ENCODE peak calls at places on chromosomes 13 and 19, in seven cellular contexts. One of them, this sample, is unnamed.

GRCh38 chr19:28569132-28570114 is 643.5 kb downstream of the UQCRFS1 start:
- DNase-seq in HepG2: no peak
- DNase-seq in A549: no peak
- DNase-seq in HCT116: no peak
- DNase-seq in H1: no peak
- DNase-seq in K562: no peak
- DNase-seq in GM12878: no peak
- DNase-seq in this sample: no peak

GRCh38 chr19:23260956-23261355 is 10.8 kb upstream of the ZNF724 start:
- DNase-seq in HepG2: no peak
- DNase-seq in A549: no peak
- DNase-seq in HCT116: no peak
- DNase-seq in H1: no peak
- DNase-seq in K562: no peak
- DNase-seq in GM12878: no peak
- DNase-seq in this sample: no peak

GRCh38 chr13:100601716-100602115 is 13.1 kb upstream of the GGACT start:
- DNase-seq in HepG2: no peak
- DNase-seq in A549: no peak
- DNase-seq in HCT116: no peak
- DNase-seq in H1: no peak
- DNase-seq in K562: peak
- DNase-seq in GM12878: no peak
- DNase-seq in this sample: no peak

GRCh38 chr19:6536138-6536671 is 5.4 kb downstream of the TNFSF9 start:
- DNase-seq in HepG2: peak
- DNase-seq in A549: peak
- DNase-seq in HCT116: peak
- DNase-seq in H1: peak
- DNase-seq in K562: peak
- DNase-seq in GM12878: peak
- DNase-seq in this sample: no peak

GRCh38 chr13:110713981-110714797 is 689 bp downstream of the ING1 start:
- DNase-seq in HepG2: peak
- DNase-seq in A549: no peak
- DNase-seq in HCT116: no peak
- DNase-seq in H1: peak
- DNase-seq in K562: no peak
- DNase-seq in GM12878: no peak
- DNase-seq in this sample: peak

GRCh38 chr13:99265823-99266426 is 7.7 kb upstream of the GPR18 start:
- DNase-seq in HepG2: peak
- DNase-seq in A549: peak
- DNase-seq in HCT116: peak
- DNase-seq in H1: no peak
- DNase-seq in K562: peak
- DNase-seq in GM12878: no peak
- DNase-seq in this sample: peak

GRCh38 chr13:31765441-31765840 is 26.1 kb downstream of the RXFP2 start:
- DNase-seq in HepG2: no peak
- DNase-seq in A549: no peak
- DNase-seq in HCT116: no peak
- DNase-seq in H1: no peak
- DNase-seq in K562: no peak
- DNase-seq in GM12878: no peak
- DNase-seq in this sample: peak

GRCh38 chr19:617551-618246 is 15.6 kb downstream of the POLRMT start:
- DNase-seq in HepG2: no peak
- DNase-seq in A549: no peak
- DNase-seq in HCT116: no peak
- DNase-seq in H1: no peak
- DNase-seq in K562: no peak
- DNase-seq in GM12878: no peak
- DNase-seq in this sample: no peak

GRCh38 chr13:68993154-68993553 is 1114.5 kb upstream of the ATXN8OS start:
- DNase-seq in HepG2: no peak
- DNase-seq in A549: no peak
- DNase-seq in HCT116: no peak
- DNase-seq in H1: no peak
- DNase-seq in K562: no peak
- DNase-seq in GM12878: no peak
- DNase-seq in this sample: no peak

GRCh38 chr19:49554701-49555181 is 25.6 kb downstream of the NOSIP start:
- DNase-seq in HepG2: no peak
- DNase-seq in A549: no peak
- DNase-seq in HCT116: no peak
- DNase-seq in H1: no peak
- DNase-seq in K562: no peak
- DNase-seq in GM12878: no peak
- DNase-seq in this sample: no peak

GRCh38 chr13:26474286-26474685 is 83.2 kb upstream of the WASF3 start:
- DNase-seq in HepG2: no peak
- DNase-seq in A549: no peak
- DNase-seq in HCT116: no peak
- DNase-seq in H1: no peak
- DNase-seq in K562: no peak
- DNase-seq in GM12878: no peak
- DNase-seq in this sample: no peak

GRCh38 chr13:113084094-113084942 is 21.3 kb upstream of the F7 start:
- DNase-seq in HepG2: no peak
- DNase-seq in A549: peak
- DNase-seq in HCT116: no peak
- DNase-seq in H1: no peak
- DNase-seq in K562: no peak
- DNase-seq in GM12878: no peak
- DNase-seq in this sample: no peak

GRCh38 chr19:50332264-50333038 is 3.3 kb upstream of the KCNC3 start:
- DNase-seq in HepG2: no peak
- DNase-seq in A549: no peak
- DNase-seq in HCT116: no peak
- DNase-seq in H1: peak
- DNase-seq in K562: no peak
- DNase-seq in GM12878: no peak
- DNase-seq in this sample: no peak

GRCh38 chr13:96772426-96772825 is 221.8 kb downstream of the OXGR1 start:
- DNase-seq in HepG2: no peak
- DNase-seq in A549: no peak
- DNase-seq in HCT116: no peak
- DNase-seq in H1: no peak
- DNase-seq in K562: no peak
- DNase-seq in GM12878: no peak
- DNase-seq in this sample: no peak

GRCh38 chr13:61880576-61881283 is 465.1 kb upstream of the PCDH20 start:
- DNase-seq in HepG2: peak
- DNase-seq in A549: no peak
- DNase-seq in HCT116: peak
- DNase-seq in H1: no peak
- DNase-seq in K562: peak
- DNase-seq in GM12878: no peak
- DNase-seq in this sample: peak

DNA sequence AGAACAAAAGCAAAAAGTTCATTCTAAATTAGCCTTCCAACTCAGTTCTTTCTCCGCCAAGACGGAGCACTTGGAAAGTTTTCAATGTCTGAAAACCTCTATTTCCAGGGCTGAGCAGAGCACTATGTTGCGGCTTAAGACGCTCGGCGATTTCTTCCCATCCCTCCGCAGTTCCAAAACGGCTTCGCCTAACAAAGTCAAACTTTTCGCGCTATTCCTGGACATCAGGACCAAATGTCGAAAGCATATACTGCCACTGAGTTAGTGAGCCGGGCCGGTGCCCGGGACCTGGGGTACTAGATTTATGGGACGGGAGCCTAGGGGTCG is 771 bp downstream of the RCBTB2 start:
- DNase-seq in HepG2: no peak
- DNase-seq in A549: no peak
- DNase-seq in HCT116: no peak
- DNase-seq in H1: no peak
- DNase-seq in K562: no peak
- DNase-seq in GM12878: peak
- DNase-seq in this sample: peak
- TF ChIP-seq CEBPB in HepG2: no peak
- TF ChIP-seq CEBPB in A549: no peak
- TF ChIP-seq CEBPB in HCT116: no peak
- TF ChIP-seq CEBPB in H1: no peak
- TF ChIP-seq CEBPB in K562: no peak
- TF ChIP-seq CEBPB in GM12878: no peak
- TF ChIP-seq CEBPB in this sample: no peak

DNA sequence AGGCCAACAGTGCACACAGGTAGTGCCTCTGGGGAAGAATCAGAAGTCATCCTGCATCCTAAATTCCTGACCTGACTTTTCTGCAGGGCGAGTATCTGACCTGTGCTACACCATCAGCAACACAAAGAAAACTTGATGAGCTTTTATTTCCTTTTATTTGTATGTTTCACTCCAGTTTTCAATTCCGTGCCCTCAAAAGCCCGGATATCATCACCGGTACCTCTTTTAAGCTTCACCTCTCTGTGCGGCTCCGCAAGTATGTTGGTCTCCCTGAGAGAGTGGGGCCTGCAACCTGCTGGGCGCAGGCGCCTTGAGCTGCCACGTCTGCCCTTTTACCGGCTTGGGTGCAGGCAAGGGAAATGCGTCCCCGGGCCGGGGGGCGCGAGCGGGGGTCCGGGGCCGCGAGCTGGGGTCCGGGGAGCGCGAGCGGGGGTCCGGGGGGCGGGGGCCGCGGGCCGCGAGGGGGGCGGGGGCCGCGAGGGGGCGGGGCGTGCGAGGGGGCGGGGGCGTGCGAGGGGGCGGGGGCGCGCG is 4.3 kb upstream of the DUXA start:
- DNase-seq in HepG2: peak
- DNase-seq in A549: peak
- DNase-seq in HCT116: no peak
- DNase-seq in H1: peak
- DNase-seq in K562: no peak
- DNase-seq in GM12878: no peak
- DNase-seq in this sample: peak
- TF ChIP-seq CEBPB in HepG2: no peak
- TF ChIP-seq CEBPB in A549: no peak
- TF ChIP-seq CEBPB in HCT116: no peak
- TF ChIP-seq CEBPB in H1: no peak
- TF ChIP-seq CEBPB in K562: no peak
- TF ChIP-seq CEBPB in GM12878: no peak
- TF ChIP-seq CEBPB in this sample: no peak

GRCh38 chr19:18231775-18232174 is 5.5 kb upstream of the PDE4C start:
- DNase-seq in HepG2: no peak
- DNase-seq in A549: no peak
- DNase-seq in HCT116: no peak
- DNase-seq in H1: no peak
- DNase-seq in K562: peak
- DNase-seq in GM12878: no peak
- DNase-seq in this sample: no peak

GRCh38 chr19:18230941-18231734 is 4.9 kb upstream of the PDE4C start:
- DNase-seq in HepG2: no peak
- DNase-seq in A549: peak
- DNase-seq in HCT116: no peak
- DNase-seq in H1: peak
- DNase-seq in K562: no peak
- DNase-seq in GM12878: no peak
- DNase-seq in this sample: no peak

GRCh38 chr19:18234194-18234593 is 8.0 kb upstream of the PDE4C start:
- DNase-seq in HepG2: no peak
- DNase-seq in A549: no peak
- DNase-seq in HCT116: no peak
- DNase-seq in H1: no peak
- DNase-seq in K562: no peak
- DNase-seq in GM12878: no peak
- DNase-seq in this sample: no peak

GRCh38 chr19:18233224-18233825 is 7.1 kb upstream of the PDE4C start:
- DNase-seq in HepG2: peak
- DNase-seq in A549: peak
- DNase-seq in HCT116: no peak
- DNase-seq in H1: peak
- DNase-seq in K562: peak
- DNase-seq in GM12878: no peak
- DNase-seq in this sample: peak

DNA sequence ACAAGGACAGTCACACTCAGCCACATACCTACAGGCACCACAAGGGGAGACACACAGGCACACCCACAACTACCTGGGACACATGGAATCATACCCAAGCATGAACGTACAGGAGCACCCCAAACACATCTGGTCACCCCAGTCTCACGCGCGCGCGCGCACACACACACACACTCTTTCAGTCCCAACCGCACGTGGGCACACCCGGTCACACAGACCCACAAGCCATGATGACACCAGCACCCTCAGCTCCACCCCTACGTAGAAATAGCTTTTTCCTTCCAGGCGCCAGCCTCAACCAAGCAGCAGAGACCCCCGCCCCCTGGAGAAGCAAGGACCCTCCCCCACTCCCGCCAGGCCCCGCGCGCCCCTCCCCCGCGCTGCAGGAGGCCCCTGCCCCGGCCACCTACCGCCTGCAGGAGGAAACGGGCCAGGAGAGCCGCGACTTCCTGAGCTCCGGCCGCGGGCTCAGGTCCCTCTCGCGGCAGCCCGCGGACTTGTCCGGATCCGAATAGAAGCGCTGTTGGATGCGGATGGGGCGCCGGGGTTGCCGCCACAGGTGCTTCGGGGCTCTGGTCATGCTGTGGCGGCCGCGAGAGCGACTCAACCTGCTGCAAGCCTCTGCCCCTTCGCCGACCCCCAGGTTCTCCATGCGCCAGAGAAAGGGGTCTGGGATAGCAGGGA is 6.4 kb upstream of the PDE4C start:
- DNase-seq in HepG2: no peak
- DNase-seq in A549: no peak
- DNase-seq in HCT116: no peak
- DNase-seq in H1: peak
- DNase-seq in K562: peak
- DNase-seq in GM12878: no peak
- DNase-seq in this sample: no peak
- TF ChIP-seq CEBPB in HepG2: no peak
- TF ChIP-seq CEBPB in A549: no peak
- TF ChIP-seq CEBPB in HCT116: no peak
- TF ChIP-seq CEBPB in H1: no peak
- TF ChIP-seq CEBPB in K562: no peak
- TF ChIP-seq CEBPB in GM12878: no peak
- TF ChIP-seq CEBPB in this sample: no peak

DNA sequence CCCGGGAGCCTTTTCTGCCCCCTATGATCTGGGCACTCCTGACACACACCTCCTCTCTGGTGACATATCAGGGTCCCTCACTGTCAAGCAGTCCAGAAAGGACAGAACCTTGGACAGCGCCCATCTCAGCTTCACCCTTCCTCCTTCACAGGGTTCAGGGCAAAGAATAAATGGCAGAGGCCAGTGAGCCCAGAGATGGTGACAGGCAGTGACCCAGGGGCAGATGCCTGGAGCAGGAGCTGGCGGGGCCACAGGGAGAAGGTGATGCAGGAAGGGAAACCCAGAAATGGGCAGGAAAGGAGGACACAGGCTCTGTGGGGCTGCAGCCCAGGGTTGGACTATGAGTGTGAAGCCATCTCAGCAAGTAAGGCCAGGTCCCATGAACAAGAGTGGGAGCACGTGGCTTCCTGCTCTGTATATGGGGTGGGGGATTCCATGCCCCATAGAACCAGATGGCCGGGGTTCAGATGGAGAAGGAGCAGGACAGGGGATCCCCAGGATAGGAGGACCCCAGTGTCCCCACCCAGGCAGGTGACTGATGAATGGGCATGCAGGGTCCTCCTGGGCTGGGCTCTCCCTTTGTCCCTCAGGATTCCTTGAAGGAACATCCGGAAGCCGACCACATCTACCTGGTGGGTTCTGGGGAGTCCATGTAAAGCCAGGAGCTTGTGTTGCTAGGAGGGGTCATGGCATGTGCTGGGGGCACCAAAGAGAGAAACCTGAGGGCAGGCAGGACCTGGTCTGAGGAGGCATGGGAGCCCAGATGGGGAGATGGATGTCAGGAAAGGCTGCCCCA is 8.5 kb upstream of the CEACAM7 start:
- DNase-seq in HepG2: no peak
- DNase-seq in A549: no peak
- DNase-seq in HCT116: no peak
- DNase-seq in H1: no peak
- DNase-seq in K562: no peak
- DNase-seq in GM12878: no peak
- DNase-seq in this sample: no peak
- TF ChIP-seq CEBPB in HepG2: no peak
- TF ChIP-seq CEBPB in A549: no peak
- TF ChIP-seq CEBPB in HCT116: no peak
- TF ChIP-seq CEBPB in H1: no peak
- TF ChIP-seq CEBPB in K562: no peak
- TF ChIP-seq CEBPB in GM12878: no peak
- TF ChIP-seq CEBPB in this sample: no peak